ENCODE peak calls at places on chromosomes 11 and 22, in four cellular contexts. One of them, this sample, is unnamed.

GRCh38 chr11:86814775-86815174 is 14.4 kb downstream of the PRSS23 start:
- DNase-seq in cerebellar cortex: no peak
- DNase-seq in foreskin keratinocyte: no peak
- DNase-seq in activated T-cell treated with anti-CD3 and anti-CD28 coated beads, Interleukin-2, amount 50 U/mL, for 1 hour: no peak
- DNase-seq in this sample: no peak

GRCh38 chr22:24424001-24424900 is 3.1 kb upstream of the ADORA2A start:
- DNase-seq in foreskin keratinocyte: no peak
- DNase-seq in activated T-cell treated with anti-CD3 and anti-CD28 coated beads, Interleukin-2, amount 50 U/mL, for 1 hour: peak
- DNase-seq in cerebellar cortex: no peak
- DNase-seq in this sample: no peak

GRCh38 chr22:43796567-43796966 is 15.5 kb downstream of the EFCAB6 start:
- DNase-seq in activated T-cell treated with anti-CD3 and anti-CD28 coated beads, Interleukin-2, amount 50 U/mL, for 1 hour: no peak
- DNase-seq in foreskin keratinocyte: no peak
- DNase-seq in cerebellar cortex: peak
- DNase-seq in this sample: no peak

GRCh38 chr22:50141891-50142363 is 28.6 kb upstream of the PANX2 start:
- DNase-seq in foreskin keratinocyte: no peak
- DNase-seq in cerebellar cortex: no peak
- DNase-seq in activated T-cell treated with anti-CD3 and anti-CD28 coated beads, Interleukin-2, amount 50 U/mL, for 1 hour: no peak
- DNase-seq in this sample: no peak

GRCh38 chr11:97332271-97332670 is 942.5 kb downstream of the JRKL start:
- DNase-seq in activated T-cell treated with anti-CD3 and anti-CD28 coated beads, Interleukin-2, amount 50 U/mL, for 1 hour: no peak
- DNase-seq in foreskin keratinocyte: no peak
- DNase-seq in cerebellar cortex: no peak
- DNase-seq in this sample: no peak

GRCh38 chr22:40210814-40211213 is 33.1 kb downstream of the TNRC6B start:
- DNase-seq in cerebellar cortex: no peak
- DNase-seq in activated T-cell treated with anti-CD3 and anti-CD28 coated beads, Interleukin-2, amount 50 U/mL, for 1 hour: no peak
- DNase-seq in foreskin keratinocyte: no peak
- DNase-seq in this sample: no peak

GRCh38 chr22:24510694-24511625 is 15.8 kb downstream of the UPB1 start:
- DNase-seq in foreskin keratinocyte: no peak
- DNase-seq in activated T-cell treated with anti-CD3 and anti-CD28 coated beads, Interleukin-2, amount 50 U/mL, for 1 hour: no peak
- DNase-seq in cerebellar cortex: no peak
- DNase-seq in this sample: no peak

GRCh38 chr11:65425971-65426838 is 3.6 kb downstream of the NEAT1 start:
- DNase-seq in activated T-cell treated with anti-CD3 and anti-CD28 coated beads, Interleukin-2, amount 50 U/mL, for 1 hour: no peak
- DNase-seq in foreskin keratinocyte: peak
- DNase-seq in cerebellar cortex: peak
- DNase-seq in this sample: no peak

GRCh38 chr11:112588252-112588668 is 327.6 kb upstream of the PLET1 start:
- DNase-seq in cerebellar cortex: peak
- DNase-seq in activated T-cell treated with anti-CD3 and anti-CD28 coated beads, Interleukin-2, amount 50 U/mL, for 1 hour: peak
- DNase-seq in foreskin keratinocyte: peak
- DNase-seq in this sample: peak

GRCh38 chr11:107549253-107549953 is 16.1 kb downstream of the ALKBH8 start:
- DNase-seq in foreskin keratinocyte: no peak
- DNase-seq in activated T-cell treated with anti-CD3 and anti-CD28 coated beads, Interleukin-2, amount 50 U/mL, for 1 hour: no peak
- DNase-seq in cerebellar cortex: peak
- DNase-seq in this sample: peak

GRCh38 chr11:1650918-1651262 is 21.3 kb downstream of the KRTAP5-5 start:
- DNase-seq in activated T-cell treated with anti-CD3 and anti-CD28 coated beads, Interleukin-2, amount 50 U/mL, for 1 hour: no peak
- DNase-seq in foreskin keratinocyte: no peak
- DNase-seq in cerebellar cortex: no peak
- DNase-seq in this sample: no peak

GRCh38 chr11:46160100-46160499 is 38.8 kb upstream of the PHF21A start:
- DNase-seq in activated T-cell treated with anti-CD3 and anti-CD28 coated beads, Interleukin-2, amount 50 U/mL, for 1 hour: no peak
- DNase-seq in foreskin keratinocyte: no peak
- DNase-seq in cerebellar cortex: no peak
- DNase-seq in this sample: no peak

GRCh38 chr11:36249271-36249670 is 40.0 kb downstream of the COMMD9 start:
- DNase-seq in activated T-cell treated with anti-CD3 and anti-CD28 coated beads, Interleukin-2, amount 50 U/mL, for 1 hour: no peak
- DNase-seq in cerebellar cortex: no peak
- DNase-seq in foreskin keratinocyte: peak
- DNase-seq in this sample: peak

GRCh38 chr22:46861968-46862367 is 99.5 kb downstream of the TBC1D22A start:
- DNase-seq in cerebellar cortex: no peak
- DNase-seq in activated T-cell treated with anti-CD3 and anti-CD28 coated beads, Interleukin-2, amount 50 U/mL, for 1 hour: no peak
- DNase-seq in foreskin keratinocyte: no peak
- DNase-seq in this sample: no peak

GRCh38 chr11:93921695-93922468 is 71.5 kb upstream of the VSTM5 start:
- DNase-seq in cerebellar cortex: peak
- DNase-seq in activated T-cell treated with anti-CD3 and anti-CD28 coated beads, Interleukin-2, amount 50 U/mL, for 1 hour: no peak
- DNase-seq in foreskin keratinocyte: peak
- DNase-seq in this sample: peak

GRCh38 chr11:83583953-83584352 is 297.8 kb upstream of the CCDC90B start:
- DNase-seq in foreskin keratinocyte: peak
- DNase-seq in cerebellar cortex: no peak
- DNase-seq in activated T-cell treated with anti-CD3 and anti-CD28 coated beads, Interleukin-2, amount 50 U/mL, for 1 hour: no peak
- DNase-seq in this sample: peak

GRCh38 chr11:73321342-73322110 is 13.4 kb downstream of the ARHGEF17 start:
- DNase-seq in foreskin keratinocyte: no peak
- DNase-seq in activated T-cell treated with anti-CD3 and anti-CD28 coated beads, Interleukin-2, amount 50 U/mL, for 1 hour: no peak
- DNase-seq in cerebellar cortex: no peak
- DNase-seq in this sample: no peak

GRCh38 chr11:127275771-127276170 is 275.2 kb upstream of the KIRREL3 start:
- DNase-seq in foreskin keratinocyte: no peak
- DNase-seq in cerebellar cortex: no peak
- DNase-seq in activated T-cell treated with anti-CD3 and anti-CD28 coated beads, Interleukin-2, amount 50 U/mL, for 1 hour: no peak
- DNase-seq in this sample: no peak

GRCh38 chr11:8760896-8761295 is 78.3 kb downstream of the RPL27A start:
- DNase-seq in activated T-cell treated with anti-CD3 and anti-CD28 coated beads, Interleukin-2, amount 50 U/mL, for 1 hour: no peak
- DNase-seq in foreskin keratinocyte: no peak
- DNase-seq in cerebellar cortex: no peak
- DNase-seq in this sample: no peak

GRCh38 chr11:68099474-68100405 is 21.4 kb downstream of the CHKA start:
- DNase-seq in cerebellar cortex: no peak
- DNase-seq in foreskin keratinocyte: no peak
- DNase-seq in activated T-cell treated with anti-CD3 and anti-CD28 coated beads, Interleukin-2, amount 50 U/mL, for 1 hour: peak
- DNase-seq in this sample: no peak

GRCh38 chr22:38760477-38761201 is 4.8 kb upstream of the SUN2 start:
- DNase-seq in activated T-cell treated with anti-CD3 and anti-CD28 coated beads, Interleukin-2, amount 50 U/mL, for 1 hour: no peak
- DNase-seq in foreskin keratinocyte: no peak
- DNase-seq in cerebellar cortex: no peak
- DNase-seq in this sample: no peak

GRCh38 chr22:49925525-49926128 is 7.2 kb downstream of the CRELD2 start:
- DNase-seq in cerebellar cortex: no peak
- DNase-seq in activated T-cell treated with anti-CD3 and anti-CD28 coated beads, Interleukin-2, amount 50 U/mL, for 1 hour: peak
- DNase-seq in foreskin keratinocyte: no peak
- DNase-seq in this sample: no peak

GRCh38 chr11:118953265-118953664 is 2.8 kb upstream of the UPK2 start:
- DNase-seq in cerebellar cortex: peak
- DNase-seq in foreskin keratinocyte: no peak
- DNase-seq in activated T-cell treated with anti-CD3 and anti-CD28 coated beads, Interleukin-2, amount 50 U/mL, for 1 hour: no peak
- DNase-seq in this sample: no peak

GRCh38 chr11:64242920-64243854 is 2.3 kb downstream of the FKBP2 start:
- DNase-seq in cerebellar cortex: no peak
- DNase-seq in foreskin keratinocyte: no peak
- DNase-seq in activated T-cell treated with anti-CD3 and anti-CD28 coated beads, Interleukin-2, amount 50 U/mL, for 1 hour: no peak
- DNase-seq in this sample: no peak

GRCh38 chr11:71269603-71270511 is 17.5 kb upstream of the SHANK2 start:
- DNase-seq in activated T-cell treated with anti-CD3 and anti-CD28 coated beads, Interleukin-2, amount 50 U/mL, for 1 hour: no peak
- DNase-seq in foreskin keratinocyte: no peak
- DNase-seq in cerebellar cortex: no peak
- DNase-seq in this sample: no peak

GRCh38 chr11:44670814-44671213 is 55.9 kb upstream of the TSPAN18 start:
- DNase-seq in cerebellar cortex: no peak
- DNase-seq in activated T-cell treated with anti-CD3 and anti-CD28 coated beads, Interleukin-2, amount 50 U/mL, for 1 hour: no peak
- DNase-seq in foreskin keratinocyte: no peak
- DNase-seq in this sample: no peak

GRCh38 chr11:8201524-8202365 is 32.9 kb upstream of the RIC3 start:
- DNase-seq in cerebellar cortex: no peak
- DNase-seq in activated T-cell treated with anti-CD3 and anti-CD28 coated beads, Interleukin-2, amount 50 U/mL, for 1 hour: no peak
- DNase-seq in foreskin keratinocyte: no peak
- DNase-seq in this sample: no peak

GRCh38 chr11:36015806-36016205 is 71.9 kb downstream of the LDLRAD3 start:
- DNase-seq in cerebellar cortex: peak
- DNase-seq in foreskin keratinocyte: no peak
- DNase-seq in activated T-cell treated with anti-CD3 and anti-CD28 coated beads, Interleukin-2, amount 50 U/mL, for 1 hour: no peak
- DNase-seq in this sample: no peak

This sample was measured in RWPE1.